ENCODE peak calls at places on chromosomes 11 and 22, in seven cellular contexts. G is pancreas, Y is testis, X is GM23338, J is PC-3, L is fibroblast of lung, C is cardiac muscle cell. S is an unnamed sample.

GRCh38 chr22:41429232-41429945 is 17.2 kb downstream of the TOB2 start:
- DNase-seq in Y (no peak), J (no peak), G (no peak), C (no peak), X (no peak), L (no peak), S (no peak)

GRCh38 chr11:28464252-28464867 is 356.2 kb downstream of the METTL15 start:
- DNase-seq in C (no peak), L (peak; percentile 63), J (no peak), G (no peak), X (no peak), Y (no peak), S (no peak)

GRCh38 chr11:33701302-33701701 is 676 bp upstream of the C11orf91 start:
- DNase-seq in J (peak; percentile 65), Y (no peak), G (no peak), X (no peak), L (peak; percentile 74), C (no peak), S (no peak)

GRCh38 chr11:69894126-69895047 is 75.2 kb upstream of the FGF3 start:
- DNase-seq in Y (no peak), L (peak; percentile 20), J (peak; percentile 25), G (no peak), X (no peak), C (no peak), S (no peak)

GRCh38 chr11:131228378-131228777 is 142.0 kb upstream of the NTM start:
- DNase-seq in G (no peak), X (no peak), C (no peak), J (no peak), Y (no peak), L (no peak), S (no peak)

GRCh38 chr11:75816561-75817239 is 1.7 kb downstream of the UVRAG start:
- DNase-seq in J (no peak), C (no peak), L (peak; percentile 23), G (no peak), X (no peak), Y (no peak), S (no peak)

GRCh38 chr22:25928038-25928437 is 186.1 kb downstream of the MYO18B start:
- DNase-seq in C (no peak), X (peak; percentile 24), G (no peak), L (no peak), J (no peak), Y (no peak), S (peak; percentile 68)

GRCh38 chr11:86632499-86633269 is 39.7 kb downstream of the ME3 start:
- DNase-seq in J (peak; percentile 92), Y (peak; percentile 36), X (peak; percentile 39), C (peak; percentile 17), L (peak; percentile 99), G (no peak), S (peak; percentile 89)

GRCh38 chr22:44304354-44304753 is 8.4 kb downstream of the SHISAL1 start:
- DNase-seq in J (peak; percentile 11), G (no peak), X (no peak), L (peak; percentile 62), Y (no peak), C (no peak), S (no peak)

GRCh38 chr11:64275841-64276240 is 8.6 kb downstream of the BAD start:
- DNase-seq in G (no peak), Y (no peak), C (no peak), J (no peak), X (no peak), L (no peak), S (no peak)

GRCh38 chr11:17439316-17439782 is 37.3 kb downstream of the ABCC8 start:
- DNase-seq in Y (no peak), L (no peak), G (no peak), J (peak; percentile 40), C (no peak), X (peak; percentile 48), S (peak; percentile 82)

GRCh38 chr11:78295347-78295746 is 106.6 kb downstream of the USP35 start:
- DNase-seq in J (no peak), C (no peak), X (no peak), Y (no peak), L (no peak), G (no peak), S (no peak)

GRCh38 chr11:78298216-78298860 is 109.6 kb downstream of the USP35 start:
- DNase-seq in X (no peak), Y (no peak), L (peak; percentile 36), C (no peak), J (no peak), G (no peak), S (no peak)

GRCh38 chr11:78300108-78300507 is 111.4 kb downstream of the USP35 start:
- DNase-seq in Y (no peak), J (no peak), G (no peak), L (no peak), X (no peak), C (no peak), S (no peak)

GRCh38 chr11:78299000-78299712 is 110.4 kb downstream of the USP35 start:
- DNase-seq in G (no peak), L (no peak), X (no peak), J (no peak), C (no peak), Y (no peak), S (no peak)

DNA sequence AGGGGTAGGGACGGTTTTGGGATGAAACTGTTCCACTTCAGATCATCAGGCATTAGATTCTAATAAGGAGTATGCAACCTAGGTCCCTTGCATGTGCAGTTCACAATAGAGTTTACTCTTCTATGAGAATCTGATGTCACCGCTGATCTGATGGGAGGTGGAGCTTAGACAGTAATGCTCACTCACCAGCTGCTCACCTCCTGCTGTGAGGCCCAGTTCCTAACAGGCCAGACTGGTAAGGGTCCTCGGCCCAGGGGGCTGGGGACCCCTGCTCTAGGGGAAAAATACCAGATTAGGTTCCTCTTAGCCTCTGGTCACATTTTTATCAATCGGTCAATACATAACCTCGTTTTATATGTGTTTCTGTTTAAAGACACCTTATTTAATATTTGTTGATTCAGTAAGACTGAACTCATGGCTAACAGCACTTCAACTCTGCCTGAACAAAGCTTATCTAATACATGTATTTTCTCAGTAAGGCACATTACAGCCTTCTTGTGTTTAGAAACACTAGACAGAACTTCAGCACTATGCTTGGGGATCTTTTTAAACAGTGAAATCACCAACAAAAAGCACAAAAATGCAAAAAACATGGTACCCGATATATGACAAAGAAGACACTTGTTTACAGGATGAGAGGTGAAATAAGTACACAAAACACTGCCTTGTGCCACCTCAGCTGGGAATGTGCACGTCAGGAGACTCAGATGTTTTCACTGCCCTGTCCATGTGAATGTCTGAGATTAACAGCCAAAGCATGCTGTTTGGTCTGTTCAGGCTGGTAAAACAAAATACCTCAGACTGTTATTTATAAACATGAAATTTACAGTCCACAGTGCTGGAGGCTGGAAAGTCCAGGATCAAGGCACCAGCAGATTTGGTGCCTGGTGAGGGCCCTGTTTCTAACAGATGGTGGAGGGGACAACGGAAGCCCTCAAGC is 107.5 kb downstream of the USP35 start:
- DNase-seq in Y (no peak), J (no peak), G (no peak), C (no peak), L (no peak), X (no peak), S (no peak)
- H3K4me1 ChIP-seq in Y (no peaks in the 10 kb centered on the region), J (no peaks in the 10 kb centered on the region), G (no peaks in the 10 kb centered on the region), C (no peaks in the 10 kb centered on the region), L (no peaks in the 10 kb centered on the region), X (no peaks in the 10 kb centered on the region), S (peaks cover 4% of the 10 kb centered on the region)

DNA sequence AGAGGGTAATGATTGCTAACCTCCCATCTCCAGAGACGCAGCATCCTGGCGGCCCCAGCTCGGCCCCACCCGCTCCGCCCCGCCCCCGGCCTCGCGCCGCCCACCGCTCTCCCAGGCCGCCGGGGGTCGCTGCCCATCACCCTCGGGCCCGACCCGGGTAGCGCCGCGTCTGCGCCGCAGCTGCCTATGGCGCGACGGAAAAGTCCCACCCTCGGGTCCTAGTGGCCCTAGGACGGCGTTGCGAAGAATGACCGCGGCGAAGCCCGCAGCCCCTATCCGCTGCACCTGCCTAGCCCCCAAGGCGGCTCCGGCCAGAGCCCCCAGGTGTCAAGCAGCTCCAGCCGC is 457 bp downstream of the CPSF7 start:
- DNase-seq in Y (peak; percentile 81), L (peak; percentile 46), J (peak; percentile 51), X (peak; percentile 87), G (no peak), C (peak; percentile 95), S (peak; percentile 92)
- H3K4me1 ChIP-seq in Y (peaks cover 29% of the 10 kb centered on the region), L (no peaks in the 10 kb centered on the region), J (peaks cover 23% of the 10 kb centered on the region), X (peaks cover 17% of the 10 kb centered on the region), G (peaks cover 23% of the 10 kb centered on the region), C (peaks cover 3% of the 10 kb centered on the region), S (peaks cover 4% of the 10 kb centered on the region)

GRCh38 chr22:33331017-33331416 is 272.8 kb upstream of the SYN3 start:
- DNase-seq in G (no peak), L (no peak), X (no peak), Y (no peak), C (no peak), J (no peak), S (no peak)
- H3K4me1 ChIP-seq in G (no peaks in the 10 kb centered on the region), L (no peaks in the 10 kb centered on the region), X (peaks cover 3% of the 10 kb centered on the region), Y (no peaks in the 10 kb centered on the region), C (peaks cover 44% of the 10 kb centered on the region), J (no peaks in the 10 kb centered on the region), S (no peaks in the 10 kb centered on the region)

GRCh38 chr11:111796696-111797095 is 30.5 kb upstream of the PPP2R1B start:
- DNase-seq in J (no peak), Y (no peak), X (no peak), L (no peak), C (no peak), G (no peak), S (no peak)
- H3K4me1 ChIP-seq in J (peaks cover 4% of the 10 kb centered on the region), Y (no peaks in the 10 kb centered on the region), X (no peaks in the 10 kb centered on the region), L (peaks cover 3% of the 10 kb centered on the region), C (no peaks in the 10 kb centered on the region), G (peaks cover 16% of the 10 kb centered on the region), S (no peaks in the 10 kb centered on the region)

GRCh38 chr11:44597358-44598009 is 32.0 kb downstream of the CD82 start:
- DNase-seq in L (no peak), Y (no peak), C (no peak), X (no peak), G (no peak), J (no peak), S (no peak)
- H3K4me1 ChIP-seq in L (peaks cover 11% of the 10 kb centered on the region), Y (peaks cover 26% of the 10 kb centered on the region), C (peaks cover 12% of the 10 kb centered on the region), X (peaks cover 4% of the 10 kb centered on the region), G (no peaks in the 10 kb centered on the region), J (no peaks in the 10 kb centered on the region), S (no peaks in the 10 kb centered on the region)

GRCh38 chr11:19679952-19680823 is 32.4 kb upstream of the NAV2 start:
- DNase-seq in G (peak; percentile 43), L (peak; percentile 98), C (peak; percentile 25), X (peak; percentile 59), J (peak; percentile 97), Y (peak; percentile 58), S (peak; percentile 86)
- H3K4me1 ChIP-seq in G (no peaks in the 10 kb centered on the region), L (peaks cover 21% of the 10 kb centered on the region), C (no peaks in the 10 kb centered on the region), X (peaks cover 12% of the 10 kb centered on the region), J (peaks cover 29% of the 10 kb centered on the region), Y (peaks cover 8% of the 10 kb centered on the region), S (no peaks in the 10 kb centered on the region)

DNA sequence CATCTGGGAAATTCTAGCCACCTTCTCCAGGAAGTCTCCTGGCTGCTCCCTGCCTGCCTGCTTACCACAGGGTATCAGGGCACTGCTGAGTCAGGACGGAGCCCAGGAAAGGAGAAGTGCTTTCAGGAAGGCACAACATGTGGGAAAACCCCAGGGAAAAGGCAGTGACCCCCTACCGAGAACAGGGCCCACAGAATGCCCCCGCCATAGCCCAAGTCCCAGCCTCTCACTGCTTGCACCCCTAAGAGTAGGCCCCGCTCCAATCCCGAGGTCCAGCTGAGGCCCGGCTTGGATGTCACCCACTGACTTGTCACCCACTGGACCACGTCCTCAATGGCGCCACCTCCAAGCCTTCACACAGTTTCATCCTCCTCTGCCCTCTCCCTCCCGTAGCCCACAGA is 34.1 kb downstream of the ARAP1 start:
- DNase-seq in C (no peak), G (no peak), X (no peak), L (no peak), Y (no peak), J (no peak), S (no peak)
- H3K4me1 ChIP-seq in C (peaks cover 52% of the 10 kb centered on the region), G (peaks cover 20% of the 10 kb centered on the region), X (no peaks in the 10 kb centered on the region), L (peaks cover 24% of the 10 kb centered on the region), Y (peaks cover 21% of the 10 kb centered on the region), J (peaks cover 22% of the 10 kb centered on the region), S (peaks cover 6% of the 10 kb centered on the region)

S was measured in endodermal cell.